ENCODE peak calls at places on chromosomes 5 and 9, in five cellular contexts. P, I, M, T and R are unnamed samples.

GRCh38 chr5:176810687-176811501 is 535 bp downstream of the UNC5A start:
- DNase-seq in P (no peak), I (peak; percentile 65), M (no peak), T (no peak), R (no peak)

GRCh38 chr5:114266374-114266773 is 95.5 kb upstream of the KCNN2 start:
- DNase-seq in P (no peak), I (no peak), M (no peak), T (no peak), R (peak; percentile 38)

GRCh38 chr9:82805027-82805426 is 257.9 kb downstream of the RASEF start:
- DNase-seq in P (no peak), I (no peak), M (no peak), T (no peak), R (no peak)

GRCh38 chr5:73902327-73903051 is 276.5 kb downstream of the ARHGEF28 start:
- DNase-seq in P (peak; percentile 55), I (peak; percentile 58), M (peak; percentile 41), T (peak; percentile 37), R (peak; percentile 77)

GRCh38 chr9:121651295-121652036 is at the start of gene DAB2IP:
- DNase-seq in P (no peak), I (peak; percentile 93), M (no peak), T (no peak), R (peak; percentile 39)

GRCh38 chr5:124951105-124951504 is 204.7 kb upstream of the ZNF608 start:
- DNase-seq in P (no peak), I (no peak), M (no peak), T (no peak), R (no peak)

GRCh38 chr5:111310713-111311620 is 86.8 kb downstream of the CAMK4 start:
- DNase-seq in P (no peak), I (no peak), M (no peak), T (no peak), R (no peak)

GRCh38 chr5:136082390-136083193 is 50.1 kb upstream of the SMAD5 start:
- DNase-seq in P (no peak), I (peak; percentile 84), M (peak; percentile 59), T (peak; percentile 74), R (peak; percentile 77)

GRCh38 chr9:124652203-124652992 is 118.7 kb downstream of the NR6A1 start:
- DNase-seq in P (no peak), I (peak; percentile 23), M (no peak), T (no peak), R (peak; percentile 88)

GRCh38 chr5:102599289-102599688 is 100.5 kb upstream of the SLCO6A1 start:
- DNase-seq in P (no peak), I (no peak), M (no peak), T (no peak), R (no peak)

GRCh38 chr9:111036946-111037743 is 1.1 kb downstream of the LPAR1 start:
- DNase-seq in P (no peak), I (peak; percentile 17), M (no peak), T (no peak), R (peak; percentile 37)

GRCh38 chr9:117074782-117075510 is 339.9 kb downstream of the ASTN2 start:
- DNase-seq in P (no peak), I (peak; percentile 72), M (no peak), T (no peak), R (no peak)

GRCh38 chr5:38816083-38817030 is 29.5 kb upstream of the OSMR start:
- DNase-seq in P (no peak), I (peak; percentile 58), M (no peak), T (no peak), R (no peak)

GRCh38 chr9:89923961-89924504 is 319.2 kb downstream of the GADD45G start:
- DNase-seq in P (no peak), I (no peak), M (peak; percentile 72), T (peak; percentile 5), R (no peak)

GRCh38 chr5:337565-338130 is 16.1 kb downstream of the AHRR start:
- DNase-seq in P (no peak), I (peak; percentile 33), M (peak; percentile 45), T (no peak), R (peak; percentile 45)

GRCh38 chr9:126261584-126262356 is 64.9 kb upstream of the MVB12B start:
- DNase-seq in P (no peak), I (no peak), M (no peak), T (no peak), R (no peak)

GRCh38 chr9:37286530-37287175 is 135.8 kb upstream of the GRHPR start:
- DNase-seq in P (no peak), I (no peak), M (no peak), T (no peak), R (no peak)

GRCh38 chr9:125701351-125701750 is 5.7 kb downstream of the MAPKAP1 start:
- DNase-seq in P (no peak), I (no peak), M (no peak), T (no peak), R (peak; percentile 40)

GRCh38 chr9:99416007-99416406 is 193.9 kb downstream of the SEC61B start:
- DNase-seq in P (peak; percentile 9), I (no peak), M (no peak), T (no peak), R (peak; percentile 36)

GRCh38 chr9:99414321-99414720 is 192.2 kb downstream of the SEC61B start:
- DNase-seq in P (no peak), I (no peak), M (no peak), T (no peak), R (no peak)

GRCh38 chr9:99421369-99421768 is 199.3 kb downstream of the SEC61B start:
- DNase-seq in P (no peak), I (no peak), M (no peak), T (no peak), R (no peak)

GRCh38 chr9:99419099-99419498 is 197.0 kb downstream of the SEC61B start:
- DNase-seq in P (no peak), I (peak; percentile 42), M (no peak), T (no peak), R (peak; percentile 71)
- TF ChIP-seq MXI1 in P (no peak), I (no peak), M (no peak), T (no peak), R (no peak)

GRCh38 chr9:133997584-133997983 is 5.5 kb upstream of the VAV2 start:
- DNase-seq in P (no peak), I (no peak), M (no peak), T (no peak), R (no peak)

GRCh38 chr9:133996531-133997520 is 4.7 kb upstream of the VAV2 start:
- DNase-seq in P (no peak), I (no peak), M (no peak), T (no peak), R (no peak)

GRCh38 chr9:133999866-134000265 is 7.7 kb upstream of the VAV2 start:
- DNase-seq in P (no peak), I (no peak), M (no peak), T (no peak), R (no peak)

GRCh38 chr9:134002796-134003195 is 10.7 kb upstream of the VAV2 start:
- DNase-seq in P (no peak), I (no peak), M (no peak), T (no peak), R (no peak)

DNA sequence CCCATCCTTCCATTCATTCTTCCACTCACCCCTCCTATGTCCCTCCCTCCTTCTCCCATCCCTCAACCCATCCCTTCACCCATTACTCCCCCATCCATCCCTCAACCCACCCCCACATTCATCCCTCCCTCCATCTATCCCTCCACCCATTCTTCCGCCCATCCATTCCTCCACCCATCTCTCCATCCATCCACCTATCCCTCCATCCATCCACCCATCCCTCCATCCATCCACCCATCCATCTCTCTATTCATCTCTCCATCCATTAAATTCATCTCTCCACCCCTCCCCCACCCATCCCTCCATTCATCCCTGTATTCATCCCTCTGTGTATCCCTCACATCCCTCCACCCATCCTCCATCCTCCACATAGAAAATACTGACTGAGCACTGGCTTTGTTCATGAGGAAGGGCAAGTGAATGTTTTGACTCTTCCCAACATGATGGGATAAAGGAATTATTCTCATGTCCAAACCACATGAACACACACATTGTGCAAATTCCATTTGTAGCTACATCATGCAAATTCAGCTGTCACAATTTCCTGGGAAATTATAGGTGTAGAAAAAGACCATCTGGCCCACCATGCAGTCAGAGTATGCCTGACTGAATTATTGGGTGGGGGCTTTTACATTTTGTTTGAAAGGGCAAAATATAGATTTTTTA is 6.9 kb upstream of the VAV2 start:
- DNase-seq in P (no peak), I (no peak), M (no peak), T (no peak), R (peak; percentile 66)
- TF ChIP-seq MXI1 in P (no peak), I (no peak), M (no peak), T (no peak), R (no peak)

DNA sequence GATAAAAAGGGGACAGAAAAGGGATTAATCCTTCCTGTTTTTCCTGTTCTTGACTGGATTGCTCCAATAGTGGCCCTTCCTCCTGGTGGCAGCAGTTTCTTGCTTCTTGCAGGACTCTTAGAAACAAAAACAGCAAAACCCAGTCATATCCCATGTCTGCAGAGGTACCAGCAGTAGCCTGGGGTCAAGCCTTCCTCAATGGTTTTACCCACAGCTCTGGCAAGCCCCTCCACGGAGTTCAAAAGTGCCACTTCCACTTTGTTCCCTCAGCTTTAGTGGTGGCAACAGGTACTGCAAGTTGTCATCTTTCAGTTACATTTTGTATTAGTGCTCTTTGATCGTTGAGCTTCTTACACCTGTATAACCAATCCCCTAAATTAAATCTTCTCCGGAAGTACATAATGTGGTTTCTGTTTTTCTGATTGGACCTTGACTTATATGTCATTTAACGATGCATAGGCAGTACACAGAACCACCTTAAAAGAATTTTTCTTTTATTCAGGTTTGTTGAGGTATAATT is 8.7 kb upstream of the RANBP6 start:
- DNase-seq in P (no peak), I (peak; percentile 28), M (peak; percentile 35), T (peak; percentile 29), R (no peak)
- TF ChIP-seq MXI1 in P (no peak), I (no peak), M (no peak), T (no peak), R (no peak)

GRCh38 chr9:96048116-96048953 is 172.8 kb downstream of the ERCC6L2 start:
- DNase-seq in P (no peak), I (peak; percentile 48), M (peak; percentile 51), T (no peak), R (no peak)
- TF ChIP-seq MXI1 in P (no peak), I (no peak), M (no peak), T (no peak), R (no peak)

GRCh38 chr9:123058834-123059233 is 25.4 kb downstream of the GPR21 start:
- DNase-seq in P (no peak), I (no peak), M (no peak), T (no peak), R (peak; percentile 65)
- TF ChIP-seq MXI1 in P (no peak), I (no peak), M (no peak), T (no peak), R (no peak)

DNA sequence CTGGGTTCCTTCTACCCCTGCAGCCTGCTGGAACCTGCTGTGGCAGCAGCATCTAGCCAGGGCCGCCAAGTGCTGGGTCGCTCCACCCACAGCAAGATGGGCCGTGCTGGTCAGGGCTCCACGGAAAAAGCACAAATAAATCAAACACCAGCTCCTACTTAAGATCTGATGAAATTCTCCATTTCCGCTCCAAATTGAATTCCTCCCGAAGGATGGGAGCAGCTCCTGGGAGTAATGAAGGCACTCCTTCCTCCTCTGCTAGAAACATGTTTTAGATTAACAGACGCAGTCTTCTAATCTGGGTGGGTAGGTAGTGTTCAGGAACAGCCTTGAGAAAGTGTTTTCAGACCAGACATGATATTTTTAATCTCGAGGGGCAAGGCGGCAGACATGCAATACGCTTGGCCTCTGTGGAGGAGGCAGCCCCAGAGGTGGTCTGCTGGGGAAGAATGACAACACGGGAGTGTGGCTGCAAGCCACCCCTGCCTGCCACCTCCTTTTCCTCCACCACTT is 194.0 kb downstream of the AOPEP start:
- DNase-seq in P (no peak), I (no peak), M (no peak), T (no peak), R (peak; percentile 63)
- TF ChIP-seq MXI1 in P (no peak), I (no peak), M (no peak), T (no peak), R (no peak)